ENCODE peak calls at places on chromosomes 4 and X, in five cellular contexts. A is cardiac muscle cell, M is right cardiac atrium, J is left lung, T is AG04450. R is an unnamed sample.

GRCh38 chrX:144334577-144334976 is 450.7 kb downstream of the UBE2NL start:
- DNase-seq in A (no peak), M (no peak), J (no peak), T (no peak), R (no peak)

GRCh38 chr4:166527500-166527899 is 654.5 kb downstream of the TLL1 start:
- DNase-seq in A (no peak), M (no peak), J (no peak), T (no peak), R (no peak)

GRCh38 chr4:157558016-157558415 is 337.5 kb downstream of the GRIA2 start:
- DNase-seq in A (no peak), M (no peak), J (no peak), T (no peak), R (no peak)

GRCh38 chr4:166980419-166980818 is 253.9 kb downstream of the SPOCK3 start:
- DNase-seq in A (no peak), M (no peak), J (peak), T (no peak), R (no peak)

GRCh38 chr4:185143596-185143969 is 517 bp downstream of the SLC25A4 start:
- DNase-seq in A (peak), M (peak), J (peak), T (no peak), R (peak)

GRCh38 chr4:125750827-125751466 is 436.2 kb downstream of the FAT4 start:
- DNase-seq in A (peak), M (peak), J (no peak), T (no peak), R (no peak)

GRCh38 chrX:154444001-154444754 is at the start of gene FAM50A:
- DNase-seq in A (peak), M (peak), J (peak), T (no peak), R (peak)

GRCh38 chr4:130747842-130748241 is 1651.9 kb downstream of the C4orf33 start:
- DNase-seq in A (no peak), M (no peak), J (no peak), T (no peak), R (no peak)

GRCh38 chrX:111498538-111499103 is 12.8 kb upstream of the SERTM2 start:
- DNase-seq in A (no peak), M (no peak), J (no peak), T (no peak), R (no peak)

GRCh38 chr4:186634591-186635128 is 79.3 kb upstream of the MTNR1A start:
- DNase-seq in A (no peak), M (no peak), J (no peak), T (no peak), R (no peak)

GRCh38 chr4:98556451-98556850 is 102.0 kb downstream of the TSPAN5 start:
- DNase-seq in A (no peak), M (no peak), J (no peak), T (no peak), R (no peak)

GRCh38 chrX:10512258-10512657 is 108.1 kb downstream of the MID1 start:
- DNase-seq in A (no peak), M (no peak), J (no peak), T (no peak), R (no peak)

GRCh38 chrX:20418379-20418778 is 151.7 kb upstream of the RPS6KA3 start:
- DNase-seq in A (no peak), M (no peak), J (no peak), T (no peak), R (no peak)

GRCh38 chr4:121726642-121727268 is 30.0 kb upstream of the ANXA5 start:
- DNase-seq in A (peak), M (no peak), J (no peak), T (no peak), R (no peak)

GRCh38 chr4:84324850-84325249 is 174.2 kb downstream of the NKX6-1 start:
- DNase-seq in A (peak), M (peak), J (peak), T (no peak), R (no peak)

GRCh38 chr4:21447320-21448055 is 501.1 kb downstream of the KCNIP4 start:
- DNase-seq in A (no peak), M (no peak), J (no peak), T (no peak), R (no peak)

GRCh38 chrX:9130031-9130430 is 96.1 kb upstream of the FAM9B start:
- DNase-seq in A (no peak), M (no peak), J (no peak), T (no peak), R (no peak)

GRCh38 chrX:39460491-39460890 is 637.3 kb downstream of the BCOR start:
- DNase-seq in A (no peak), M (no peak), J (no peak), T (no peak), R (no peak)

GRCh38 chrX:148723551-148723950 is 223.1 kb downstream of the AFF2 start:
- DNase-seq in A (no peak), M (no peak), J (no peak), T (no peak), R (no peak)

GRCh38 chrX:109863811-109864210 is 130.8 kb upstream of the ACSL4 start:
- DNase-seq in A (no peak), M (no peak), J (no peak), T (no peak), R (no peak)

GRCh38 chrX:41666251-41666650 is 22.5 kb upstream of the GPR34 start:
- DNase-seq in A (no peak), M (no peak), J (no peak), T (no peak), R (no peak)

GRCh38 chr4:163161536-163162205 is 5.0 kb downstream of the NAF1 start:
- DNase-seq in A (no peak), M (no peak), J (no peak), T (peak), R (no peak)

GRCh38 chrX:105526431-105526830 is 295.9 kb upstream of the NRK start:
- DNase-seq in A (no peak), M (no peak), J (no peak), T (no peak), R (no peak)

GRCh38 chr4:169058312-169058711 is 48.3 kb upstream of the CBR4 start:
- DNase-seq in A (no peak), M (peak), J (no peak), T (no peak), R (no peak)

GRCh38 chrX:137646472-137646871 is 80.5 kb downstream of the ZIC3 start:
- DNase-seq in A (no peak), M (no peak), J (no peak), T (no peak), R (no peak)

GRCh38 chrX:152025656-152026440 is 51.4 kb upstream of the GABRE start:
- DNase-seq in A (no peak), M (no peak), J (no peak), T (no peak), R (no peak)

GRCh38 chr4:21554510-21554909 is 394.1 kb downstream of the KCNIP4 start:
- DNase-seq in A (peak), M (no peak), J (no peak), T (no peak), R (no peak)

GRCh38 chr4:75172551-75172950 is 239.6 kb downstream of the PARM1 start:
- DNase-seq in A (no peak), M (no peak), J (no peak), T (no peak), R (no peak)

GRCh38 chr4:151035321-151035720 is 20.2 kb upstream of the LRBA start:
- DNase-seq in A (no peak), M (no peak), J (no peak), T (no peak), R (no peak)

GRCh38 chrX:28127662-28128061 is 146.4 kb upstream of the DCAF8L1 start:
- DNase-seq in A (no peak), M (no peak), J (no peak), T (no peak), R (no peak)

GRCh38 chr4:8735236-8736082 is 136.2 kb downstream of the HMX1 start:
- DNase-seq in A (no peak), M (no peak), J (no peak), T (no peak), R (peak)

GRCh38 chrX:72306085-72306801 is 529 bp upstream of the CITED1 start:
- DNase-seq in A (peak), M (peak), J (no peak), T (no peak), R (no peak)
- H3K27ac ChIP-seq in A (no peak), M (no peak), J (no peak), T (no peak), R (no peak)

GRCh38 chr4:17708992-17709759 is 72.2 kb downstream of the FAM184B start:
- DNase-seq in A (no peak), M (no peak), J (no peak), T (no peak), R (no peak)
- H3K27ac ChIP-seq in A (no peak), M (no peak), J (no peak), T (no peak), R (no peak)

DNA sequence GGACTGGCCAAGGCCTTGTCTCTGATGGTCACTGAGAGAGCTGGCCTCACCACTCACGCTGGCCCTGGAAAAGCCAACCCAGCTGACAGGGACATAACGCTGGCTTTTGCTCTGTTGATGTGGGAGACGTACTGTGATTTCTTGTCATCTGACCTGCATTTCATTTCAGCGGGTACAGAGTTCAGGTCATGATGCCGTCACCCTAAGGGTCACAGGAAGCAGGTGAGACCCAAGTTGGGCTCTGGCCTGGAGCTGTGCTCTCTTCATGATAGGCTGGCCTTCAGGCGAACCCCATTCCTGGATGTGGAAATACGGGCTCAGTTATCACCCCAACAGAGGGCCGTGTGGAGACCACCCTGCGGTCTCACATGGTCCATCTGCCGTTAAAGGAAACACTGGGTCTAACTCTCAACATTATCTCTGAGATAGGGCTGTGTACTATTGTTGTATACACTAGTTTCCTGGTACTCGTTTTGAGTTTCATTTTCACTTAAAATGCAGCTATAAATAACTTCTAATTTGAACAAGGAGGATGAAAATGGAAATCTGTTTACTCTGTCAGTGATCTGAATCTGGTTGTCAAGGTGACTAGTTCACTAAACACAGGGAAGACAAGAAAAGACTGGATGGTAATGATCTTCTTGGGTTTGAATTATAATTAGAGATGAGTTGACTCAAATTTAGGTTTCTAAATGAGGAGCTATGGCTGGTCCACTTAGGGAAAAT is 89.1 kb downstream of the TBC1D9 start:
- DNase-seq in A (no peak), M (no peak), J (no peak), T (no peak), R (no peak)
- H3K27ac ChIP-seq in A (no peak), M (no peak), J (peak), T (no peak), R (no peak)

DNA sequence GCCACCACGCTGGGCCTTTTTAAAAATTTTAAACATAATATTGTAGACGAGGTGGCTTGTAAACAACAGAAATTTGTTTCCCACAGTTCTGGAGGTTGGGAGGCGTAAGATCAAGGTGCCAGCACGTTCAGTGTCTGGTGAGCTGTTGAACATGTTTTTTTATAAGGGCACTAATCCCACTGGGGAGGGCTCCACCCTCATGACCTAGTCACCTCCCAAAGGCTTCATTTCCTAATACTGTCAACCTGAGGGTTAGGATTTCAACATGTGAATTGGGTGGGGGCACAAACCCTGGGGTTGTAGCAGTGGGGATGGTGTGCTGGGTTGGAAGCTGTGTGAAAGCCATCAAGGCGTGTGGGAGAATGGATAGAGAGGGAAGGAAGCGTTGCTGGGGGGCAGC is 27.6 kb downstream of the TBC1D14 start:
- DNase-seq in A (no peak), M (no peak), J (no peak), T (no peak), R (no peak)
- H3K27ac ChIP-seq in A (no peak), M (no peak), J (peak), T (no peak), R (no peak)

GRCh38 chr4:139887962-139888735 is 222.5 kb downstream of the MGST2 start:
- DNase-seq in A (no peak), M (no peak), J (no peak), T (no peak), R (no peak)
- H3K27ac ChIP-seq in A (peak), M (no peak), J (peak), T (no peak), R (peak)